ENCODE peak calls at places on chromosome 14, in nine cellular contexts. Z, Q, Y, O, I, F, V, C and D are unnamed samples.

GRCh38 chr14:83071888-83072501 is 1538.3 kb upstream of the SEL1L start:
- DNase-seq in O (peak), V (no peak), Q (peak), I (no peak), Y (no peak), C (no peak), F (no peak), Z (no peak), D (no peak)

GRCh38 chr14:77316872-77317271 is 3.8 kb downstream of the POMT2 start:
- DNase-seq in O (no peak), V (no peak), Y (no peak), F (no peak), Z (peak), I (no peak), Q (no peak), C (no peak), D (no peak)

GRCh38 chr14:89720741-89721315 is 233.7 kb downstream of the EFCAB11 start:
- DNase-seq in Z (no peak), Y (no peak), I (peak), O (peak), C (no peak), F (peak), V (no peak), Q (no peak), D (no peak)

GRCh38 chr14:73777420-73777819 is 63.2 kb upstream of the PNMA1 start:
- DNase-seq in I (no peak), C (no peak), Z (no peak), O (peak), V (no peak), Y (no peak), Q (peak), F (no peak), D (no peak)

GRCh38 chr14:50355692-50356091 is 41.0 kb downstream of the CDKL1 start:
- DNase-seq in Z (no peak), O (no peak), V (no peak), Q (no peak), Y (no peak), F (no peak), C (no peak), I (no peak), D (no peak)

GRCh38 chr14:36506732-36507614 is 13.1 kb downstream of the NKX2-1 start:
- DNase-seq in O (no peak), F (no peak), Y (no peak), Q (no peak), V (no peak), Z (no peak), I (peak), C (no peak), D (no peak)

GRCh38 chr14:32013083-32013482 is 64.0 kb upstream of the ARHGAP5 start:
- DNase-seq in V (no peak), C (no peak), Y (no peak), Z (no peak), O (no peak), Q (peak), F (no peak), I (no peak), D (no peak)

GRCh38 chr14:48563465-48563864 is 888.1 kb upstream of the MDGA2 start:
- DNase-seq in O (no peak), Y (no peak), F (no peak), I (no peak), C (no peak), Z (no peak), V (no peak), Q (peak), D (no peak)

GRCh38 chr14:85852900-85853299 is 323.0 kb downstream of the FLRT2 start:
- DNase-seq in I (no peak), Q (no peak), Z (no peak), C (no peak), V (no peak), Y (no peak), O (no peak), F (no peak), D (no peak)

GRCh38 chr14:27077181-27077738 is 479.4 kb upstream of the NOVA1 start:
- DNase-seq in Z (no peak), O (no peak), Q (no peak), F (no peak), V (no peak), C (no peak), I (no peak), Y (no peak), D (no peak)

GRCh38 chr14:53924754-53925153 is 31.9 kb downstream of the BMP4 start:
- DNase-seq in Y (no peak), I (no peak), Q (no peak), F (no peak), V (no peak), C (peak), Z (no peak), O (no peak), D (peak)

GRCh38 chr14:52678591-52678990 is 16.8 kb downstream of the ERO1A start:
- DNase-seq in Q (no peak), F (no peak), I (no peak), Z (no peak), C (peak), V (no peak), Y (no peak), O (peak), D (no peak)
- TF ChIP-seq CTCF in Q (peak), F (no peak), I (peak), Z (no peak), C (peak), V (no peak), Y (peak), O (peak), D (peak)

GRCh38 chr14:104843006-104843405 is 22.1 kb upstream of the CEP170B start:
- DNase-seq in C (no peak), V (peak), I (no peak), F (no peak), O (no peak), Z (no peak), Q (no peak), Y (no peak), D (no peak)
- H3K4me3 ChIP-seq in C (no peak), V (no peak), I (peak), F (no peak), O (no peak), Z (no peak), Q (peak), Y (no peak), D (no peak)

DNA sequence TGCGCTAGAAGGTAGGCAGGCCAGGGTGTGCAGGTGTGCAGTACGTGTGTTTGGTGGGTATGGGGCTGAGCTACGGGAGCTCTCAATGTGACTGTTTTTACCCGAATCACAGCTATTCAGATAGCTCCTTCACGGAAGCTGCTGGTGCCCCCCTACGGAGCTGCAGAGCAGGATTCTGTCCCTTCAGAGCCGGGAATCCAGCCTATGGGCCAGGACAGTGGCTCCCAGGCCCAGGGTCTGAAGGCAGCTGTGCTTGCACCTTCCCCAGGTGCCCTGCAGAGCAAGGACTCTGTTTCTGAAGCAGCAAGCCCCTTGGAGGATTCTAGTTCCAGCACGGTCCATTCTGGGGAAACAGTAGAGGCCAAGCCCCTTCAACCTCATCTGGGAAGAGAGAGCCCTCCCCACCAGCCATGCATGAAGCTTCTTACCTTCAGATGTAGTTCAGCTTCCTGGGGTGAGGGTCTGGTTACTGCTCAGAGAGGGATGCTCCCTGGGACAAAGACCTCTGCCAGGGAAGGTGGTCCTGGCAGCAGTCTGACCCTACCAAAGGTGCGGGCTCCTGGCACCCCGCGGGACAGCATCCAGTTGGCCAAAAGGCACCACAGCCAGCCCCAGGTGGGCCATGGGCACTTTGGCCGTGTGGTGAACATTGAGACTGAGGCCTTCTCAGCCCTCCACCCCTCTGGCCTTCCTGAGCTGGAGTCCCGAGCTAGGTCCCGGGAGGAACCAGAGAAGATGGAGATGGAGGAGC is 29.1 kb downstream of the PLEKHH1 start:
- DNase-seq in C (no peak), Z (no peak), V (peak), Q (no peak), I (no peak), O (no peak), F (no peak), Y (no peak), D (no peak)
- TF ChIP-seq CTCF in C (no peak), Z (no peak), V (no peak), Q (no peak), I (no peak), O (no peak), F (no peak), Y (no peak), D (no peak)

GRCh38 chr14:103920981-103921854 is 7.0 kb upstream of the TDRD9 start:
- DNase-seq in I (peak), F (peak), O (peak), Q (peak), Y (peak), C (peak), V (peak), Z (peak), D (peak)

GRCh38 chr14:103910984-103911383 is 17.3 kb upstream of the TDRD9 start:
- DNase-seq in V (no peak), O (no peak), Q (no peak), Z (no peak), F (no peak), Y (no peak), I (no peak), C (no peak), D (no peak)

GRCh38 chr14:103915616-103916015 is 12.6 kb upstream of the TDRD9 start:
- DNase-seq in V (no peak), O (no peak), F (no peak), Y (no peak), Q (no peak), I (peak), C (no peak), Z (no peak), D (no peak)

GRCh38 chr14:103916636-103917262 is 11.5 kb upstream of the TDRD9 start:
- DNase-seq in Y (no peak), V (no peak), Q (no peak), Z (no peak), O (no peak), F (no peak), I (no peak), C (no peak), D (no peak)
- H3K4me3 ChIP-seq in Y (no peak), V (no peak), Q (no peak), Z (no peak), O (no peak), F (no peak), I (no peak), C (no peak), D (no peak)

GRCh38 chr14:97100306-97100705 is 303.1 kb downstream of the VRK1 start:
- DNase-seq in F (no peak), Z (no peak), Y (no peak), V (no peak), Q (no peak), C (no peak), O (no peak), I (no peak), D (no peak)

GRCh38 chr14:97106166-97106565 is 309.0 kb downstream of the VRK1 start:
- DNase-seq in Y (no peak), I (no peak), F (no peak), O (no peak), C (no peak), V (no peak), Q (no peak), Z (no peak), D (no peak)

GRCh38 chr14:97104029-97104428 is 306.8 kb downstream of the VRK1 start:
- DNase-seq in Z (no peak), F (no peak), I (no peak), O (no peak), C (no peak), Y (no peak), Q (no peak), V (no peak), D (no peak)

GRCh38 chr14:97106609-97107008 is 309.4 kb downstream of the VRK1 start:
- DNase-seq in V (no peak), I (no peak), F (no peak), O (no peak), C (no peak), Z (no peak), Y (no peak), Q (no peak), D (no peak)

GRCh38 chr14:97101561-97101960 is 304.4 kb downstream of the VRK1 start:
- DNase-seq in V (no peak), Z (no peak), F (no peak), Q (no peak), C (no peak), I (no peak), O (no peak), Y (no peak), D (no peak)
- TF ChIP-seq CTCF in V (no peak), Z (no peak), F (no peak), Q (no peak), C (no peak), I (no peak), O (no peak), Y (no peak), D (no peak)

GRCh38 chr14:56723418-56723817 is 86.9 kb downstream of the OTX2 start:
- DNase-seq in O (no peak), V (no peak), Y (no peak), C (no peak), Q (no peak), F (no peak), I (no peak), Z (no peak), D (no peak)
- H3K4me3 ChIP-seq in O (no peak), V (no peak), Y (no peak), C (no peak), Q (no peak), F (no peak), I (no peak), Z (no peak), D (no peak)

GRCh38 chr14:87014854-87015253 is 978.1 kb downstream of the GALC start:
- DNase-seq in I (no peak), Z (no peak), V (no peak), C (no peak), Q (no peak), Y (no peak), O (no peak), F (no peak), D (no peak)
- TF ChIP-seq CTCF in I (no peak), Z (no peak), V (no peak), C (no peak), Q (peak), Y (no peak), O (peak), F (no peak), D (peak)

GRCh38 chr14:100730530-100730929 is 3.8 kb downstream of the DLK1 start:
- DNase-seq in Q (no peak), C (no peak), V (no peak), F (no peak), I (no peak), O (no peak), Z (no peak), Y (no peak), D (no peak)
- H3K4me3 ChIP-seq in Q (no peak), C (no peak), V (no peak), F (no peak), I (no peak), O (no peak), Z (no peak), Y (no peak), D (no peak)

DNA sequence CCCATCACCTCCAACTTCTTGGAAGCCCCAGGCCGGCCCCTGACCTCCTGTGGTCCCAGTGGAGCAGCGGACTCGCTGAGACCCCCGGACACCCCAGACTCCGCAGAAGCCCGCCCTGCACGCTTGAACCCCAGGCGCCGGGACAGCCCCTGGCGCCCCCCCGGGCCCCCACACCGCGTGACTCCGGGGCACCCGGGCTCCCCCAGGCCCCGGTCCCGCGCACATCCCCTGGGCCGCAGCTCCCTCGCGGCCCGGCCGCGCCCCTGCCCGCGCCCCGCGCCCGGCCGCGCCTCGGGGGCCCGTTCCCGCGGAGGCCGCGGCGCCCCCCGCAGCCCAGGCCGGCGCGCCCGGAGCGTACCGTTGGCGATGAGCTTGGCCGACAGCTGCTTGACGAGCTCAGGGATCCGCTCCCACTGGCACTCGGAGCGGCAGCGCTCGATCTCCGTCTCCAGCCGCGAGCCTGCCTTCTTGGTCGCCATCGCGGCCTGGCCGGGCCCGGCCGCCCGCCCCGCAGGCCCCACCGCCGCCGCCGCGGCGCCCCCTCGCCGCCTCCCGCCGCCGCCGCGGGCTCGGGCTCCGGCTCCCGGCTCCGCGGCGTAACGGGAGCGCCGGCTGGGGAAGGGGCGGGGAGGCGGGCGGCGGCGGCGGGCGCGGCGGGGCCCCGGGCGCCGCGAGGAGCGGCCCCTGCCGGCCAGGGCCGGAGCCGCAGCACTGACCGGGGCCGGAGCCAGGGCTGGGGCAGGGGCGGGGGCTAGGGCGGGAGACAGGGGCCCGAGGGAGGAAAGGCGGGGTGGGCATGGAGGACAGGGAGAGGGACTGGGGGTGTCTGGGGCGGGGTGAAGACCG is at the start of gene TTC7B:
- DNase-seq in I (peak), Z (no peak), O (peak), Q (peak), F (peak), V (peak), C (peak), Y (no peak), D (no peak)
- TF ChIP-seq CTCF in I (no peak), Z (no peak), O (no peak), Q (peak), F (peak), V (no peak), C (peak), Y (no peak), D (no peak)